ENCODE peak calls at places on chromosomes 5 and 9, in nine cellular contexts. W is tibial artery; X is GM23248; M is spleen; B is effector memory CD4-positive, alpha-beta T cell; C is tibial nerve; I is lower lobe of right lung; V is lung; H is fibroblast of lung. Y is an unnamed sample.

GRCh38 chr5:74266132-74266531 is 374.4 kb downstream of the ENC1 start:
- DNase-seq in W (no peak), X (no peak), M (no peak), B (no peak), C (no peak), I (no peak), V (no peak), H (no peak), Y (no peak)

GRCh38 chr5:10453564-10453963 is 11.9 kb downstream of the ROPN1L start:
- DNase-seq in W (no peak), X (peak; percentile 57), M (no peak), B (no peak), C (no peak), I (no peak), V (no peak), H (no peak), Y (no peak)

GRCh38 chr5:963673-964531 is 44.7 kb upstream of the NKD2 start:
- DNase-seq in W (no peak), X (peak; percentile 73), M (peak; percentile 74), B (no peak), C (no peak), I (no peak), V (no peak), H (peak; percentile 87), Y (no peak)

GRCh38 chr5:15499528-15500325 is at the start of gene FBXL7:
- DNase-seq in W (peak; percentile 90), X (peak; percentile 94), M (peak; percentile 85), B (no peak), C (peak; percentile 58), I (peak; percentile 79), V (peak; percentile 74), H (peak; percentile 81), Y (peak; percentile 29)

GRCh38 chr5:138178516-138179276 is at the start of the genes BRD8 and KIF20A:
- DNase-seq in W (peak; percentile 97), X (peak; percentile 99), M (peak; percentile 94), B (peak; percentile 87), C (peak; percentile 99), I (peak; percentile 96), V (peak; percentile 97), H (peak; percentile 95), Y (peak; percentile 94)

GRCh38 chr5:131694926-131695325 is 59.9 kb upstream of the RAPGEF6 start:
- DNase-seq in W (no peak), X (no peak), M (no peak), B (no peak), C (no peak), I (no peak), V (no peak), H (no peak), Y (no peak)

GRCh38 chr5:55402199-55402598 is 94.4 kb downstream of the MTREX start:
- DNase-seq in W (no peak), X (no peak), M (no peak), B (no peak), C (no peak), I (no peak), V (no peak), H (no peak), Y (no peak)

GRCh38 chr5:72188176-72188575 is 80.9 kb downstream of the MAP1B start:
- DNase-seq in W (no peak), X (no peak), M (no peak), B (no peak), C (no peak), I (no peak), V (no peak), H (no peak), Y (no peak)

GRCh38 chr5:101292199-101292598 is 389.1 kb upstream of the ST8SIA4 start:
- DNase-seq in W (no peak), X (no peak), M (no peak), B (no peak), C (no peak), I (no peak), V (no peak), H (no peak), Y (no peak)

GRCh38 chr9:125509476-125509875 is 197.5 kb downstream of the MAPKAP1 start:
- DNase-seq in W (no peak), X (peak; percentile 83), M (no peak), B (no peak), C (no peak), I (no peak), V (no peak), H (peak; percentile 93), Y (no peak)

GRCh38 chr9:8751531-8751930 is 952.0 kb upstream of the DMAC1 start:
- DNase-seq in W (no peak), X (no peak), M (no peak), B (no peak), C (no peak), I (no peak), V (no peak), H (no peak), Y (no peak)

GRCh38 chr5:149550608-149551226 is 522 bp downstream of the CSNK1A1 start:
- DNase-seq in W (peak; percentile 71), X (peak; percentile 48), M (no peak), B (no peak), C (peak; percentile 17), I (no peak), V (no peak), H (no peak), Y (peak; percentile 29)

GRCh38 chr5:81779935-81780266 is 29.0 kb upstream of the SSBP2 start:
- DNase-seq in W (no peak), X (peak; percentile 24), M (no peak), B (no peak), C (no peak), I (no peak), V (no peak), H (no peak), Y (no peak)

GRCh38 chr5:68335075-68335474 is 119.5 kb downstream of the PIK3R1 start:
- DNase-seq in W (no peak), X (no peak), M (no peak), B (no peak), C (no peak), I (no peak), V (no peak), H (no peak), Y (no peak)

GRCh38 chr5:142957528-142957927 is 187.4 kb downstream of the ARHGAP26 start:
- DNase-seq in W (no peak), X (no peak), M (no peak), B (no peak), C (no peak), I (no peak), V (no peak), H (no peak), Y (no peak)

GRCh38 chr5:64947031-64947430 is 178.3 kb downstream of the CWC27 start:
- DNase-seq in W (no peak), X (no peak), M (no peak), B (no peak), C (no peak), I (no peak), V (no peak), H (no peak), Y (no peak)

DNA sequence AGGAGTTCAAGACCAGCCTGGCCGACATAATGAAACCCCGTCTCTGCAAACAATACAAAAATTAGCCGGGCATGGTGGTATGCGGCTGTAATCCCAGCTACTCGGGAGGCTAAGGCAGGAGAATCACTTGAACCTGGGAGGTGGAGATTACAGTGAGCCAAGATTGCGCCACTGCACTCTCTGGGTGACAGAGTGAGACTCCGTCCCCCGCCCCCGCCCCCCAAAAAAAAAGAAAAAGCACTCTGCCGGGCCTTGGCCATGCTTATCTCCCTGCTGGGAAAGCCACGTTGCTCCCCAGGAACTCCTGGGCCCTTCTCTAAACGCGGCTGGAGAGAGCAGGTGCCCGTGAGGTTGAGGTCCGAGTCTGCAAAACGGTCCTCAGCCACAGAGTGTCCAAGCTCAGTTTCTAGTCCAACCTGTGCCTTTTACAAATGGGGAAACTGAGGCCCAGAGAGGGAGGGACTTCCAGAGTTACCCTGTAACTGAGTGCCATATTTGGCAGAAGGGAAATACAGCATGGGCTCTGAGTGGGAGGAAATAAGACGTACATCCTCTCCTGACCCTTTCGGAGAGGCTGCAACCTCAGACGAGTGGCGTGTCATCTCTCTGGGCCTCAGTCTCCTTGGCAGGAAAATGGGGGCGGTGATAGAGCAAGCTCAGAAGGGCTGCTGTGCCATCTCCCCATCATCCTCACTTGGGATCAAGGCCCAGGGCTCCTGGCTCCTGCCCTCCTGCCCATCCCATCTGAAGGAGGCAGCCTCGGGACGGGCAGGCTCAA is 6.6 kb upstream of the PHYHD1 start:
- DNase-seq in W (no peak), X (no peak), M (no peak), B (no peak), C (no peak), I (peak; percentile 58), V (peak; percentile 60), H (no peak), Y (no peak)
- H3K36me3 ChIP-seq in W (peaks cover 43% of the 10 kb centered on the region), X (peaks cover 1% of the 10 kb centered on the region), M (no peaks in the 10 kb centered on the region), B (peaks cover 42% of the 10 kb centered on the region), C (peaks cover 42% of the 10 kb centered on the region), I (peaks cover 51% of the 10 kb centered on the region), V (peaks cover 3% of the 10 kb centered on the region), H (peaks cover 22% of the 10 kb centered on the region), Y (no peaks in the 10 kb centered on the region)

GRCh38 chr9:135914921-135915320 is 7.6 kb upstream of the CAMSAP1 start:
- DNase-seq in W (peak; percentile 27), X (peak; percentile 14), M (peak; percentile 29), B (no peak), C (no peak), I (no peak), V (no peak), H (peak; percentile 45), Y (no peak)
- H3K9me3 ChIP-seq in W (peaks cover 10% of the 10 kb centered on the region), X (peaks cover 3% of the 10 kb centered on the region), M (peaks cover 76% of the 10 kb centered on the region), B (peaks cover 16% of the 10 kb centered on the region), C (peaks cover 39% of the 10 kb centered on the region), I (peaks cover 39% of the 10 kb centered on the region), V (no peaks in the 10 kb centered on the region), H (peaks cover 3% of the 10 kb centered on the region), Y (no peaks in the 10 kb centered on the region)

GRCh38 chr9:107314763-107315162 is 31.7 kb downstream of the RAD23B start:
- DNase-seq in W (no peak), X (no peak), M (no peak), B (no peak), C (no peak), I (no peak), V (no peak), H (no peak), Y (no peak)
- H3K36me3 ChIP-seq in W (peaks cover 62% of the 10 kb centered on the region), X (peaks cover 66% of the 10 kb centered on the region), M (no peaks in the 10 kb centered on the region), B (peaks cover 21% of the 10 kb centered on the region), C (peaks cover 62% of the 10 kb centered on the region), I (peaks cover 66% of the 10 kb centered on the region), V (peaks cover 22% of the 10 kb centered on the region), H (peaks cover 9% of the 10 kb centered on the region), Y (peaks cover 12% of the 10 kb centered on the region)

DNA sequence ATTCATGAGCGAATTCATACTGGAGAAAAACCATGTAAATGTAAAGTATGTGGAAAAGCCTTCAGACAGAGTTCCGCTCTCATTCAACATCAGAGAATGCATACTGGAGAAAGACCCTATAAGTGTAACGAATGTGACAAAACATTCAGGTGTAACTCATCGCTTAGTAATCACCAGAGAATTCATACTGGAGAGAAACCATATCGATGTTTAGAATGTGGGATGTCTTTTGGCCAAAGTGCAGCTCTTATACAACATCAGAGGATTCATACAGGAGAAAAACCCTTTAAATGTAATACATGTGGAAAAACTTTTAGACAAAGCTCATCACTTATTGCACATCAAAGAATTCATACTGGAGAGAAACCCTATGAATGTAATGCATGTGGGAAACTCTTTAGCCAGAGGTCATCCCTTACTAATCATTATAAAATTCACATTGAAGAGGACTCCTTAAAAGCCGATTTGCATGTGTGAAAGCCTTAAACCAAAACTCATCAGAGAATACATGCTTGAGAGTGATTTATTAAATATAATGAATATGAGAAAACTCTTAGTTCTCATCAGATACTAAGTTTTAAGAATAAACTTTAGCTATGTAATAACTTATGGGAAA is 11.8 kb upstream of the ZFP2 start:
- DNase-seq in W (no peak), X (no peak), M (no peak), B (no peak), C (no peak), I (no peak), V (no peak), H (no peak), Y (no peak)
- H3K9me3 ChIP-seq in W (peaks cover 5% of the 10 kb centered on the region), X (peaks cover 27% of the 10 kb centered on the region), M (peaks cover 100% of the 10 kb centered on the region), B (peaks cover 52% of the 10 kb centered on the region), C (peaks cover 92% of the 10 kb centered on the region), I (peaks cover 99% of the 10 kb centered on the region), V (peaks cover 36% of the 10 kb centered on the region), H (no peaks in the 10 kb centered on the region), Y (peaks cover 3% of the 10 kb centered on the region)

GRCh38 chr5:14252793-14253192 is 109.7 kb downstream of the TRIO start:
- DNase-seq in W (no peak), X (no peak), M (no peak), B (no peak), C (no peak), I (no peak), V (no peak), H (no peak), Y (no peak)
- H3K36me3 ChIP-seq in W (no peaks in the 10 kb centered on the region), X (peaks cover 24% of the 10 kb centered on the region), M (no peaks in the 10 kb centered on the region), B (no peaks in the 10 kb centered on the region), C (no peaks in the 10 kb centered on the region), I (no peaks in the 10 kb centered on the region), V (no peaks in the 10 kb centered on the region), H (peaks cover 3% of the 10 kb centered on the region), Y (no peaks in the 10 kb centered on the region)